ENCODE peak calls at places on chromosomes 11 and 22, in ten cellular contexts. One of them, this sample, is unnamed.

GRCh38 chr11:126333142-126333541 is 22.3 kb upstream of the ST3GAL4 start:
- DNase-seq in lung: no peak
- DNase-seq in fibroblast of the aortic adventitia: no peak
- DNase-seq in nephron progenitor cell: no peak
- DNase-seq in GM13977: no peak
- DNase-seq in heart left ventricle: no peak
- DNase-seq in IMR-90: no peak
- DNase-seq in GM12865: no peak
- DNase-seq in GM13976: no peak
- DNase-seq in psoas muscle: no peak
- DNase-seq in this sample: no peak

GRCh38 chr11:73149105-73149504 is 7.0 kb upstream of the FCHSD2 start:
- DNase-seq in lung: no peak
- DNase-seq in heart left ventricle: peak; percentile 59
- DNase-seq in psoas muscle: no peak
- DNase-seq in GM13976: no peak
- DNase-seq in IMR-90: no peak
- DNase-seq in GM13977: no peak
- DNase-seq in nephron progenitor cell: no peak
- DNase-seq in GM12865: no peak
- DNase-seq in fibroblast of the aortic adventitia: no peak
- DNase-seq in this sample: no peak

GRCh38 chr11:94193288-94193687 is 64.6 kb downstream of the PANX1 start:
- DNase-seq in heart left ventricle: no peak
- DNase-seq in fibroblast of the aortic adventitia: peak; percentile 93
- DNase-seq in GM13976: no peak
- DNase-seq in psoas muscle: no peak
- DNase-seq in IMR-90: peak; percentile 96
- DNase-seq in lung: no peak
- DNase-seq in nephron progenitor cell: no peak
- DNase-seq in GM12865: no peak
- DNase-seq in GM13977: no peak
- DNase-seq in this sample: peak; percentile 56

GRCh38 chr22:18035740-18036139 is 11.4 kb upstream of the MICAL3 start:
- DNase-seq in heart left ventricle: peak; percentile 48
- DNase-seq in GM13976: no peak
- DNase-seq in fibroblast of the aortic adventitia: no peak
- DNase-seq in nephron progenitor cell: no peak
- DNase-seq in lung: no peak
- DNase-seq in IMR-90: peak; percentile 19
- DNase-seq in GM12865: no peak
- DNase-seq in GM13977: no peak
- DNase-seq in psoas muscle: peak; percentile 95
- DNase-seq in this sample: no peak

GRCh38 chr22:41062146-41062545 is 30.2 kb upstream of the EP300 start:
- DNase-seq in nephron progenitor cell: no peak
- DNase-seq in GM13976: no peak
- DNase-seq in GM12865: no peak
- DNase-seq in fibroblast of the aortic adventitia: no peak
- DNase-seq in psoas muscle: no peak
- DNase-seq in GM13977: no peak
- DNase-seq in lung: no peak
- DNase-seq in IMR-90: no peak
- DNase-seq in heart left ventricle: no peak
- DNase-seq in this sample: no peak

GRCh38 chr11:106395716-106396349 is 318.4 kb downstream of the AASDHPPT start:
- DNase-seq in GM13976: no peak
- DNase-seq in heart left ventricle: no peak
- DNase-seq in GM12865: no peak
- DNase-seq in fibroblast of the aortic adventitia: no peak
- DNase-seq in lung: no peak
- DNase-seq in nephron progenitor cell: no peak
- DNase-seq in GM13977: no peak
- DNase-seq in IMR-90: no peak
- DNase-seq in psoas muscle: no peak
- DNase-seq in this sample: no peak

GRCh38 chr11:96393753-96394348 is 4.0 kb downstream of the JRKL start:
- DNase-seq in IMR-90: peak; percentile 61
- DNase-seq in GM13977: peak; percentile 40
- DNase-seq in fibroblast of the aortic adventitia: peak; percentile 70
- DNase-seq in GM12865: peak; percentile 46
- DNase-seq in lung: no peak
- DNase-seq in psoas muscle: no peak
- DNase-seq in GM13976: peak; percentile 35
- DNase-seq in heart left ventricle: no peak
- DNase-seq in nephron progenitor cell: no peak
- DNase-seq in this sample: peak; percentile 59

GRCh38 chr11:126061707-126062678 is 673 bp downstream of the CDON start:
- DNase-seq in heart left ventricle: peak; percentile 46
- DNase-seq in GM13976: peak; percentile 43
- DNase-seq in GM12865: peak; percentile 11
- DNase-seq in lung: peak; percentile 44
- DNase-seq in fibroblast of the aortic adventitia: peak; percentile 53
- DNase-seq in nephron progenitor cell: peak; percentile 36
- DNase-seq in IMR-90: peak; percentile 5
- DNase-seq in GM13977: peak; percentile 34
- DNase-seq in psoas muscle: peak; percentile 65
- DNase-seq in this sample: no peak

GRCh38 chr11:876550-876949 is 33.9 kb downstream of the TSPAN4 start:
- DNase-seq in lung: no peak
- DNase-seq in GM13976: no peak
- DNase-seq in GM12865: no peak
- DNase-seq in psoas muscle: peak; percentile 90
- DNase-seq in IMR-90: peak; percentile 6
- DNase-seq in GM13977: no peak
- DNase-seq in fibroblast of the aortic adventitia: no peak
- DNase-seq in nephron progenitor cell: no peak
- DNase-seq in heart left ventricle: peak; percentile 82
- DNase-seq in this sample: no peak

GRCh38 chr11:96314326-96315050 is 28.5 kb downstream of the MAML2 start:
- DNase-seq in GM13976: no peak
- DNase-seq in fibroblast of the aortic adventitia: peak; percentile 66
- DNase-seq in psoas muscle: no peak
- DNase-seq in heart left ventricle: peak; percentile 37
- DNase-seq in GM12865: no peak
- DNase-seq in lung: no peak
- DNase-seq in GM13977: no peak
- DNase-seq in nephron progenitor cell: no peak
- DNase-seq in IMR-90: peak; percentile 72
- DNase-seq in this sample: peak; percentile 51

GRCh38 chr11:62054484-62055121 is 69.2 kb upstream of the INCENP start:
- DNase-seq in GM12865: peak; percentile 70
- DNase-seq in fibroblast of the aortic adventitia: peak; percentile 81
- DNase-seq in GM13977: no peak
- DNase-seq in IMR-90: peak; percentile 34
- DNase-seq in nephron progenitor cell: no peak
- DNase-seq in lung: peak; percentile 62
- DNase-seq in GM13976: no peak
- DNase-seq in heart left ventricle: no peak
- DNase-seq in psoas muscle: no peak
- DNase-seq in this sample: peak; percentile 10
- TF ChIP-seq CTCF in GM12865: peak; percentile 53
- TF ChIP-seq CTCF in fibroblast of the aortic adventitia: peak; percentile 58
- TF ChIP-seq CTCF in GM13977: peak; percentile 40
- TF ChIP-seq CTCF in IMR-90: peak; percentile 36
- TF ChIP-seq CTCF in nephron progenitor cell: peak; percentile 12
- TF ChIP-seq CTCF in lung: peak; percentile 27
- TF ChIP-seq CTCF in GM13976: no peak
- TF ChIP-seq CTCF in heart left ventricle: peak; percentile 30
- TF ChIP-seq CTCF in psoas muscle: peak; percentile 34
- TF ChIP-seq CTCF in this sample: peak; percentile 50

GRCh38 chr11:8532475-8532874 is 61.6 kb downstream of the STK33 start:
- DNase-seq in GM12865: peak; percentile 63
- DNase-seq in psoas muscle: no peak
- DNase-seq in nephron progenitor cell: no peak
- DNase-seq in GM13976: peak; percentile 25
- DNase-seq in GM13977: peak; percentile 47
- DNase-seq in heart left ventricle: no peak
- DNase-seq in fibroblast of the aortic adventitia: no peak
- DNase-seq in lung: no peak
- DNase-seq in IMR-90: no peak
- DNase-seq in this sample: no peak

GRCh38 chr11:8531312-8531711 is 62.7 kb downstream of the STK33 start:
- DNase-seq in psoas muscle: no peak
- DNase-seq in GM12865: no peak
- DNase-seq in nephron progenitor cell: peak; percentile 4
- DNase-seq in IMR-90: no peak
- DNase-seq in lung: no peak
- DNase-seq in fibroblast of the aortic adventitia: no peak
- DNase-seq in GM13976: no peak
- DNase-seq in GM13977: no peak
- DNase-seq in heart left ventricle: peak; percentile 62
- DNase-seq in this sample: no peak

GRCh38 chr11:8527939-8528338 is 66.1 kb downstream of the STK33 start:
- DNase-seq in GM12865: no peak
- DNase-seq in lung: no peak
- DNase-seq in psoas muscle: no peak
- DNase-seq in GM13977: no peak
- DNase-seq in IMR-90: no peak
- DNase-seq in fibroblast of the aortic adventitia: no peak
- DNase-seq in heart left ventricle: no peak
- DNase-seq in nephron progenitor cell: no peak
- DNase-seq in GM13976: no peak
- DNase-seq in this sample: no peak

GRCh38 chr11:8531982-8532381 is 62.0 kb downstream of the STK33 start:
- DNase-seq in GM13976: peak; percentile 49
- DNase-seq in psoas muscle: no peak
- DNase-seq in IMR-90: no peak
- DNase-seq in GM13977: peak; percentile 57
- DNase-seq in nephron progenitor cell: no peak
- DNase-seq in lung: no peak
- DNase-seq in fibroblast of the aortic adventitia: no peak
- DNase-seq in heart left ventricle: no peak
- DNase-seq in GM12865: peak; percentile 42
- DNase-seq in this sample: no peak

DNA sequence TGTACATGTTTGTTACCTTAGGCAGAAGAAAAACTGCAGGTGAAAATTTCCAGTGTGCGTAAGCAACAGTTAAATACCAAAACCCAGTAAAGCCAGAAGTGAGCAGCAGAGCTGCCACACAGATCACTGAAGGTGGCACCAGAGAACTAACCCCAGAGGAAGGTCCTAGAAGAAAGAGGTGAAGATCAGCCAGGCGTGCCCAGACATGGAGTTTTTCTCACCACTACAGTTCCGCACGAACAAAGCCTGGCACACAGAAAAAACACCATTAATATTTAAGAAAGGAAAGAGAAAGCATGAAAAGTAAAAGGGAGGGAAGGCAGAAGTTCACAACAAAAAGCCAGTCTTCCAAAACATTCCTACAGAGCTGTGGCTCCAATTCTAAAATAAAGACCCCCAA is 60.7 kb downstream of the STK33 start:
- DNase-seq in nephron progenitor cell: no peak
- DNase-seq in GM13977: peak; percentile 51
- DNase-seq in IMR-90: no peak
- DNase-seq in GM12865: peak; percentile 78
- DNase-seq in heart left ventricle: no peak
- DNase-seq in fibroblast of the aortic adventitia: no peak
- DNase-seq in GM13976: peak; percentile 29
- DNase-seq in lung: no peak
- DNase-seq in psoas muscle: no peak
- DNase-seq in this sample: no peak
- TF ChIP-seq CTCF in nephron progenitor cell: no peak
- TF ChIP-seq CTCF in GM13977: peak; percentile 28
- TF ChIP-seq CTCF in IMR-90: no peak
- TF ChIP-seq CTCF in GM12865: peak; percentile 11
- TF ChIP-seq CTCF in heart left ventricle: no peak
- TF ChIP-seq CTCF in fibroblast of the aortic adventitia: no peak
- TF ChIP-seq CTCF in GM13976: peak; percentile 18
- TF ChIP-seq CTCF in lung: no peak
- TF ChIP-seq CTCF in psoas muscle: no peak
- TF ChIP-seq CTCF in this sample: no peak

DNA sequence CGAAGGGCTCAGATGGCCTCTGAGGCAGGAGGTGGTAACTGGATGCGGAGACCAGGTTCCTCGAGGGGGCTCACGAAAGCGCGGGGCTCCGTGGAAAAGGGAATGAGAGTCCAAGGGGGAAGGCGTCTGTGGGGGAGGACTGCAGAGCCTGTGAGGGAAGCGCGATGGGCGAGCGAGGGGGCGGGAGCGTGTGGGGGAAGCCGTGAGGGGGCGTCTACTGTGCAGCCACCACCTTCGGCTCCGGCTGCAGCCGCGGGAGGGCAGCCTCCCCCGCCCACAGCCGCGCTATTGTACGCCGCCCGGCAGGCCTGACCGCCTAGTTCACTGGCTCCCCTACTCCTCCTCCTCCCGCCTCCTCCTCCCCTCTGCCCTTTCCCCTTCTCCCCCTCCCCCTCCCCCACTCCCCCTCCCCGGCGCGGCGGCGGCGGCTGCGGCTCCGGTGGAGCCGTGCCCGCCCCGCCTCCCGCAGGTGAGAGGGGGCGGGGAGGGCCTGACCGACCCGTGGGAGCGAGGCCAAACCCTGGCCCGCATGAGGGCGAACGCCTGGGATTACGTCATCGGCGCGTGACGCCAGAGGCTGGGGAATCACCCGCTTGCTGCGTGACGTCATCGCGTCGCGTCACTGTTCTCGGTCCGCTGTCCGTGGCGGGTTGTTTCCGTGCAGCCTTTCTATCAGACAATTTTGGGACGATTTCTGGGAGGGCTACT is at the start of gene PAK1:
- DNase-seq in GM12865: peak; percentile 94
- DNase-seq in psoas muscle: peak; percentile 93
- DNase-seq in heart left ventricle: peak; percentile 86
- DNase-seq in GM13976: peak; percentile 92
- DNase-seq in nephron progenitor cell: peak; percentile 92
- DNase-seq in IMR-90: peak; percentile 86
- DNase-seq in fibroblast of the aortic adventitia: peak; percentile 76
- DNase-seq in lung: peak; percentile 87
- DNase-seq in GM13977: peak; percentile 93
- DNase-seq in this sample: peak; percentile 10
- TF ChIP-seq CTCF in GM12865: peak; percentile 41
- TF ChIP-seq CTCF in psoas muscle: no peak
- TF ChIP-seq CTCF in heart left ventricle: peak; percentile 27
- TF ChIP-seq CTCF in GM13976: peak; percentile 34
- TF ChIP-seq CTCF in nephron progenitor cell: no peak
- TF ChIP-seq CTCF in IMR-90: peak; percentile 24
- TF ChIP-seq CTCF in fibroblast of the aortic adventitia: peak; percentile 28
- TF ChIP-seq CTCF in lung: no peak
- TF ChIP-seq CTCF in GM13977: peak; percentile 43
- TF ChIP-seq CTCF in this sample: peak; percentile 31

DNA sequence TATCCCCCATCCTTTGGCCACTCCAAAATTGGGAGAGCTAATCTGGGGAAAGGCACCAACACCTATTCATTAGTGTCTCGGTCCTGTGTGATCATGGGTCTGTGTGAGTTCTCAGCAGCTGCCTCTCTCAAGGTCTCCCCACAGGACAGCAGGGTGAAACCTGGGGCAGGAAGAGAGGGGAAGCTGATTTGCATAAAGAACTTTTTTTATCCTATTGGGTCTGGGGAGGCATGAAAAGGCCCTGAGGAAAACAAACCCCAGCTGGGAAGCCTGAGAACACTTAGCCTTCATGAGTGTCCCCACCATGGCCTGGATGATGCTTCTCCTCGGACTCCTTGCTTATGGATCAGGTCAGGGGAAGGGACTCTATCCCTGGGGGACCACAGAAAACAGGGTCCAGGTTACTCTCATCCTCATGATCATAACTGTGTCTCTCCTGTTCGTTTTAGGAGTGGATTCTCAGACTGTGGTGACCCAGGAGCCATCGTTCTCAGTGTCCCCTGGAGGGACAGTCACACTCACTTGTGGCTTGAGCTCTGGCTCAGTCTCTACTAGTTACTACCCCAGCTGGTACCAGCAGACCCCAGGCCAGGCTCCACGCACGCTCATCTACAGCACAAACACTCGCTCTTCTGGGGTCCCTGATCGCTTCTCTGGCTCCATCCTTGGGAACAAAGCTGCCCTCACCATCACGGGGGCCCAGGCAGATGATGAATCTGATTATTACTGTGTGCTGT is 116.0 kb upstream of the TOP3B start:
- DNase-seq in GM13976: peak; percentile 44
- DNase-seq in nephron progenitor cell: no peak
- DNase-seq in fibroblast of the aortic adventitia: no peak
- DNase-seq in IMR-90: no peak
- DNase-seq in lung: no peak
- DNase-seq in psoas muscle: no peak
- DNase-seq in GM13977: no peak
- DNase-seq in heart left ventricle: no peak
- DNase-seq in GM12865: peak; percentile 37
- DNase-seq in this sample: no peak
- TF ChIP-seq CTCF in GM13976: no peak
- TF ChIP-seq CTCF in nephron progenitor cell: no peak
- TF ChIP-seq CTCF in fibroblast of the aortic adventitia: no peak
- TF ChIP-seq CTCF in IMR-90: no peak
- TF ChIP-seq CTCF in lung: no peak
- TF ChIP-seq CTCF in psoas muscle: no peak
- TF ChIP-seq CTCF in GM13977: no peak
- TF ChIP-seq CTCF in heart left ventricle: no peak
- TF ChIP-seq CTCF in GM12865: no peak
- TF ChIP-seq CTCF in this sample: no peak